ENCODE peak calls at places on chromosomes 4 and X, in six cellular contexts. X is astrocyte, Z is H9, U is A549, S is SK-N-SH, E is A673. F is an unnamed sample.

GRCh38 chrX:139691493-139691842 is 16.5 kb downstream of the MCF2 start:
- DNase-seq in X (no peak), Z (peak), U (no peak), S (peak), E (no peak), F (no peak)

GRCh38 chr4:77538144-77538543 is 67.5 kb upstream of the CXCL13 start:
- DNase-seq in X (peak), Z (no peak), U (peak), S (no peak), E (no peak), F (peak)

GRCh38 chrX:103157511-103158316 is 57.2 kb upstream of the BEX4 start:
- DNase-seq in X (peak), Z (no peak), U (peak), S (peak), E (peak), F (no peak)

GRCh38 chr4:131644619-131645018 is 1504.5 kb upstream of the PCDH10 start:
- DNase-seq in X (no peak), Z (peak), U (peak), S (peak), E (peak), F (peak)

GRCh38 chrX:150944233-150944632 is 38.9 kb upstream of the HMGB3 start:
- DNase-seq in X (no peak), Z (no peak), U (no peak), S (no peak), E (no peak), F (no peak)

GRCh38 chr4:73620115-73620792 is at the start of gene RASSF6:
- DNase-seq in X (peak), Z (peak), U (peak), S (no peak), E (no peak), F (peak)

GRCh38 chr4:24032371-24032989 is 142.6 kb upstream of the PPARGC1A start:
- DNase-seq in X (no peak), Z (no peak), U (peak), S (peak), E (no peak), F (no peak)

GRCh38 chr4:53005149-53005546 is 143.0 kb downstream of the RASL11B start:
- DNase-seq in X (no peak), Z (no peak), U (no peak), S (no peak), E (no peak), F (no peak)

GRCh38 chr4:7903686-7904085 is 36.0 kb downstream of the AFAP1 start:
- DNase-seq in X (peak), Z (no peak), U (no peak), S (no peak), E (no peak), F (no peak)

GRCh38 chr4:7904942-7905341 is 34.7 kb downstream of the AFAP1 start:
- DNase-seq in X (peak), Z (no peak), U (peak), S (no peak), E (peak), F (no peak)

GRCh38 chr4:7905461-7905915 is 34.2 kb downstream of the AFAP1 start:
- DNase-seq in X (peak), Z (no peak), U (no peak), S (no peak), E (peak), F (no peak)

GRCh38 chr4:7902826-7903225 is 36.8 kb downstream of the AFAP1 start:
- DNase-seq in X (peak), Z (no peak), U (no peak), S (no peak), E (no peak), F (no peak)

DNA sequence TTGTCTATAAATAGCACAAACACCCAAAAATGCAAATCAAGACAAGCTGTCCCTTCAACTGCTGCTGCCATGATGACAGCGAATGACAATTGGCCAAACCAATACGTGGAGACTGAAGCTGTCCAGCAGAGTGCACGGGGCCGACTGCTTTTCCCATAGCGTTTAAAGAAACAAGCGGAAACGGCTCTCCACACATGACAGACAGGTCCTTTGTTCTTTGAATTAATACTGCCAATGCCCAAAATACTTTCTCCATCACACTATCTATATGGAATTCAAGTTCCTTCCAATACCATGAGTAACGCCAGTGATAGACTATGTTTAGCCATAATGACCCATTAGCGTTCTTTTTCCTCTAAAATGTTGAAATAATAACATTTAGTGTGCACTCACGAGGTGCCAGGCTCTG is 35.5 kb downstream of the AFAP1 start:
- DNase-seq in X (peak), Z (no peak), U (no peak), S (no peak), E (no peak), F (no peak)
- H3K27ac ChIP-seq in X (peak), Z (no peak), U (no peak), S (peak), E (peak), F (no peak)

GRCh38 chrX:128518508-128518907 is 466.3 kb upstream of the ACTRT1 start:
- DNase-seq in X (no peak), Z (no peak), U (peak), S (peak), E (peak), F (peak)
- TF ChIP-seq CTCF in X (peak), Z (peak), U (no peak), S (peak), E (peak), F (no peak)

DNA sequence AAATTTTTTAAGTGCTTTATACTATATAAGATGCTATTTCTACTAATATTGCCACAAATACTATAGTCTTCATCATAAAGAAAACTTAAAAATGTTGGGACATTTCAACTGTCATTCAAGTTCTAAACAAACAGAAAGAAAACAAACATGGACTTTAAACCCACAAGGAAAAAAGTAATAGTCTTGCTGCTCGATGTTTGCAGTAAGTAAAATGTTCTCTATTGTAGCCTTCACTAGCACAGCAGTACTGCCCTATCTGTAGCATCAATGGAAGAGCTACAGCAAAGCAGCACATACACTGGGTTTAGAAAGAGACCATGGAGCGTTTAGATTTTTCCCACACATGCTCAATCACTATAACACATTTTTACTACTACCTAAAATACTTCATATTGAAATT is 146.8 kb downstream of the KLHL13 start:
- DNase-seq in X (no peak), Z (no peak), U (no peak), S (no peak), E (no peak), F (no peak)
- H3K27ac ChIP-seq in X (no peak), Z (no peak), U (no peak), S (no peak), E (no peak), F (no peak)

DNA sequence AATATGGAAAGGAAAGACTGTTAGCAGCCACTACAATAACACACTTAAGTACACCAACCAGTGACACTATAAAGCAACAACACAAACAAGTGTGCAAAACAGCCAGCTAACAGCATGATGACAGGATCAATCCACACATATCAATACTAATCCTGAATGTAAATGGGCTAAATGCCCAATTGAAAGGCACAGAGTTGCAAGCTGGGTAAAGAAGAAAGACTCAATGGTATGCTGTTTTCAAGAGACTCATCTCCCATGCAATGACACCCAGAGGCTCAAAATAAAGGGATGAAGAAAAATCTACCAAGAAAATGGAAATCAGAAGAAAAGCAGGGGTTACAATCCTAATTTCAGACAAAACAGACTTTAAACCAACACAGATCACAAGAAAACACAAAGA is 94.2 kb upstream of the ENPEP start:
- DNase-seq in X (no peak), Z (no peak), U (no peak), S (no peak), E (no peak), F (no peak)
- TF ChIP-seq CTCF in X (no peak), Z (no peak), U (no peak), S (no peak), E (no peak), F (no peak)

GRCh38 chrX:2187352-2188115 is 313.2 kb downstream of the DHRSX start:
- DNase-seq in X (no peak), Z (no peak), U (no peak), S (no peak), E (no peak), F (no peak)
- H3K27ac ChIP-seq in X (no peak), Z (no peak), U (no peak), S (no peak), E (no peak), F (no peak)

GRCh38 chr4:128309585-128309984 is 22.0 kb upstream of the PGRMC2 start:
- DNase-seq in X (no peak), Z (no peak), U (no peak), S (no peak), E (no peak), F (no peak)

GRCh38 chr4:128308986-128309385 is 21.4 kb upstream of the PGRMC2 start:
- DNase-seq in X (no peak), Z (no peak), U (no peak), S (no peak), E (no peak), F (no peak)

GRCh38 chr4:128311659-128312392 is 24.2 kb upstream of the PGRMC2 start:
- DNase-seq in X (no peak), Z (no peak), U (no peak), S (no peak), E (no peak), F (no peak)

GRCh38 chr4:128306992-128307581 is 19.5 kb upstream of the PGRMC2 start:
- DNase-seq in X (no peak), Z (no peak), U (no peak), S (no peak), E (no peak), F (no peak)

GRCh38 chr4:128310266-128310697 is 22.7 kb upstream of the PGRMC2 start:
- DNase-seq in X (no peak), Z (peak), U (peak), S (peak), E (no peak), F (no peak)
- TF ChIP-seq CTCF in X (no peak), Z (peak), U (peak), S (peak), E (no peak), F (no peak)

GRCh38 chrX:152845618-152846240 is 14.9 kb downstream of the NSDHL start:
- DNase-seq in X (no peak), Z (no peak), U (no peak), S (no peak), E (no peak), F (no peak)

GRCh38 chrX:152842772-152843338 is 12.0 kb downstream of the NSDHL start:
- DNase-seq in X (no peak), Z (no peak), U (no peak), S (no peak), E (no peak), F (no peak)

GRCh38 chrX:152847281-152847680 is 16.4 kb downstream of the NSDHL start:
- DNase-seq in X (no peak), Z (no peak), U (no peak), S (no peak), E (no peak), F (no peak)

GRCh38 chrX:152844256-152844655 is 13.4 kb downstream of the NSDHL start:
- DNase-seq in X (no peak), Z (no peak), U (no peak), S (no peak), E (no peak), F (no peak)

DNA sequence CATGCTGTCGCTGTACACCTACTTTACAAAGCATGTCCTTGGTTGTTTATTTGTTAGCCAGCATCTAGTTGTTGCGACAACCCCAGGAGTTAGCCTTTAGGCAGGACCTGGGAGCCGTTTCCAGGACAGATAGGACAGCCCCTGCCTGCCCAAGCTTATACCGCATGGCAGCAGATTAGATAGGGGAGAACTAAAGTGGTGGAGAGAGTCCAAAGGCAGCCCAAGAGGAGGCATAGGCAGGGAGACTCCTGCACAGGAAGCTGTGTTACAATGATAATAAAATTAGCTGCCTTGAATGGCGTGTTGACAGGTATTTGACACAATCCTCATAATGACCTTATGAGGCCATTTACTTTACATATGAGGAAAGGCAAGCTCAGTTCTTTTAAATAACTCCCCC is 13.0 kb downstream of the NSDHL start:
- DNase-seq in X (no peak), Z (no peak), U (no peak), S (no peak), E (no peak), F (no peak)
- H3K27ac ChIP-seq in X (no peak), Z (no peak), U (no peak), S (no peak), E (no peak), F (no peak)

DNA sequence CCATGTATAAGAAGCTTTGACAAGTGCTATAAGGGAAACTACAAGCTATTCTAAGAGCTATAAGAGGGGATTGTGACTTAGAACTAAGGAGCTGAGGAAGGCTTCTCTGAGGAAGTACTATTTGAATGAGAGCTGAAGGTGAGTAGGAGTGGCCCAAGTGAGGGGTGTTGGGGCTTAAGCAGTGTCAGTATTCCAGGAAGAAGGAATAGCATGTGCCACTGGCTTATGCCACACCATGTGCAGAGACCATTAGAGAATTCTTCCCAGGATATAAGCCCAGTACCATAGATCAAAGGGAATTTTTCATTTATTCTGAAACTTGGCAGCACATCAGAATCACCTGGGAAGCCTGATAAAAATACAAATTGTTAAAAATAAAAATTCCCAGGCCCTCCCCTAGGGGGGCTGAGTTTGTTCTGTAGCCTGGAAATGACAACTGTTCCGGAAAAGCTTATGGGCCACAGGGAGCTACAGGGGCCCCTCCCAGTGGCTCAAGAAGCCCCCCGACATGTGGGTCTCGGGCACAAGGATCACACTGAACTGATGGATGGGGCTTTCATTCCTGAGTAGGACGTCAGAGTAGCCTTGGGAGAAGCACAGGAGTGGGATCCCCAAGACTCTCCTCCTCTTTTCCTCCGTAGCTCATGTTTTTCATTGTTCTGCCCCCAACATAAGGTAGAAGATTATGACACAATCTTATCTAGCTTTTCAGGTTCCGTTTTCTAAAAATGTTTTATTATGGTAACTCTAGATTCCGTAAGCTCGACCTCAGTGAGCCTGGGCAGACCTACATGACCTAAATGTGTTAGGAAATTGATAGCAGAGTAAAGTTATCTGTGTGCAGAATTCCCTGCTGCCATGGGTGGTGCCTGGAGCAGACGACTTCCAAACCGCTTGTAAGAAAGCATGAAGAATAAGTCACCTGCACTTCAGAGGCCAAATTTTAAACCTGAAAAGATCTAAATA is 119.3 kb downstream of the AFF1 start:
- DNase-seq in X (no peak), Z (no peak), U (no peak), S (no peak), E (no peak), F (no peak)
- TF ChIP-seq CTCF in X (no peak), Z (peak), U (no peak), S (no peak), E (no peak), F (no peak)

GRCh38 chr4:67546971-67547370 is 1.7 kb upstream of the CENPC start:
- DNase-seq in X (no peak), Z (no peak), U (no peak), S (no peak), E (no peak), F (no peak)

GRCh38 chr4:67549123-67549522 is 3.8 kb upstream of the CENPC start:
- DNase-seq in X (peak), Z (no peak), U (peak), S (peak), E (peak), F (peak)

GRCh38 chr4:67545199-67545995 is at the start of gene CENPC:
- DNase-seq in X (peak), Z (peak), U (peak), S (peak), E (peak), F (peak)

GRCh38 chr4:67542076-67542475 is 3.2 kb downstream of the CENPC start:
- DNase-seq in X (no peak), Z (no peak), U (no peak), S (no peak), E (no peak), F (no peak)

GRCh38 chr4:67545996-67546356 is 673 bp upstream of the CENPC start:
- DNase-seq in X (no peak), Z (no peak), U (no peak), S (peak), E (no peak), F (no peak)
- H3K27ac ChIP-seq in X (peak), Z (no peak), U (peak), S (peak), E (no peak), F (peak)

DNA sequence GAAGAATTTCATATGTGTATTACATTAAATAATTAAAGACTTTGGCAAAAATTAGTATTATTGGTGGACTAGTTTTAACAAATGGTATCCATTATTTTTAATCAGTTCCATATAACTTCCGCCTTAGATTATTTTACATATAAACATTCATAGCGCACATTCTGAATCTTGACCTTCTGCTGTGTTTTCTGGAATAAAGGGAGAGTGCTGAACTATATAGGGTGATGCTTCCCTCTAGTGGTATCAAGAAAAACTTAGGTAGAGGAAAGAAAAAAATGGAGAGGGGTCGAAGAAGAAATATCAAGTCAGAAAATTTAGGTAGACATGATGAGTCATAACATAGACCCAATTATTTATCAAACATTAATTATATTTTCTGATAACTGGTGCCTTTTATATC is 155.6 kb upstream of the PACRGL start:
- DNase-seq in X (peak), Z (no peak), U (peak), S (peak), E (peak), F (peak)
- TF ChIP-seq CTCF in X (peak), Z (peak), U (peak), S (peak), E (peak), F (peak)